ENCODE peak calls at places on chromosome 1, in five cellular contexts. M is tibial nerve, T is esophagus muscularis mucosa, R is ovary, I is transverse colon. K is an unnamed sample.
A peak's percentile ranks its signal among the peaks of the same experiment; 100 is the strongest.

GRCh38 chr1:205565799-205566198 is 61.3 kb downstream of the CDK18 start:
- DNase-seq in R (no peak), M (no peak), T (no peak), I (peak; percentile 21), K (peak; percentile 64)

GRCh38 chr1:204852854-204853253 is 17.8 kb upstream of the NFASC start:
- DNase-seq in T (no peak), M (no peak), R (no peak), I (no peak), K (no peak)

GRCh38 chr1:40627987-40628902 is 37.2 kb downstream of the RIMS3 start:
- DNase-seq in R (no peak), M (no peak), T (no peak), I (no peak), K (no peak)

GRCh38 chr1:59952065-59952464 is 25.5 kb upstream of the CYP2J2 start:
- DNase-seq in M (no peak), R (no peak), I (no peak), T (no peak), K (no peak)

GRCh38 chr1:46806196-46807020 is 7.6 kb downstream of the CYP4B1 start:
- DNase-seq in R (no peak), M (peak; percentile 92), T (peak; percentile 93), I (no peak), K (peak; percentile 28)

GRCh38 chr1:156344409-156344808 is 6.1 kb downstream of the TSACC start:
- DNase-seq in R (no peak), I (no peak), M (no peak), T (no peak), K (no peak)

GRCh38 chr1:19894218-19894617 is 12.0 kb downstream of the OTUD3 start:
- DNase-seq in R (no peak), M (no peak), T (no peak), I (no peak), K (no peak)

GRCh38 chr1:72827285-72827684 is 544.9 kb upstream of the NEGR1 start:
- DNase-seq in I (no peak), M (no peak), R (no peak), T (no peak), K (no peak)

GRCh38 chr1:151010346-151010726 is 2.1 kb downstream of the PRUNE1 start:
- DNase-seq in R (no peak), M (no peak), T (no peak), I (no peak), K (no peak)

GRCh38 chr1:207858806-207859205 is 52.1 kb downstream of the CD34 start:
- DNase-seq in M (no peak), T (no peak), I (no peak), R (no peak), K (no peak)

GRCh38 chr1:29120955-29121485 is 2.7 kb downstream of the TMEM200B start:
- DNase-seq in I (peak; percentile 61), R (peak; percentile 62), M (no peak), T (no peak), K (peak; percentile 43)

GRCh38 chr1:110430366-110430765 is 20.6 kb upstream of the PROK1 start:
- DNase-seq in I (no peak), R (no peak), T (no peak), M (no peak), K (no peak)

GRCh38 chr1:192477630-192478029 is 97.9 kb upstream of the RGS1 start:
- DNase-seq in T (no peak), M (no peak), R (no peak), I (no peak), K (no peak)

GRCh38 chr1:177183801-177184200 is 13.0 kb downstream of the BRINP2 start:
- DNase-seq in I (no peak), T (no peak), R (no peak), M (no peak), K (no peak)

GRCh38 chr1:55213885-55214213 is 1.3 kb downstream of the USP24 start:
- DNase-seq in R (no peak), M (no peak), T (no peak), I (no peak), K (no peak)

GRCh38 chr1:23100074-23100748 is 68.4 kb downstream of the LUZP1 start:
- DNase-seq in I (no peak), T (no peak), R (no peak), M (peak; percentile 70), K (peak; percentile 30)

GRCh38 chr1:3270403-3271245 is 183.8 kb upstream of the ARHGEF16 start:
- DNase-seq in M (no peak), I (no peak), R (no peak), T (no peak), K (no peak)

GRCh38 chr1:95039360-95040031 is 33.3 kb downstream of the ALG14 start:
- DNase-seq in R (no peak), T (no peak), M (no peak), I (no peak), K (no peak)

GRCh38 chr1:220734571-220735326 is 13.4 kb upstream of the MTARC2 start:
- DNase-seq in T (no peak), M (no peak), R (no peak), I (peak; percentile 26), K (no peak)

GRCh38 chr1:222455188-222455879 is 92.6 kb downstream of the HHIPL2 start:
- DNase-seq in T (peak; percentile 95), M (peak; percentile 95), R (peak; percentile 82), I (peak; percentile 83), K (peak; percentile 79)

GRCh38 chr1:107597290-107597689 is 367.7 kb downstream of the VAV3 start:
- DNase-seq in I (no peak), T (no peak), M (no peak), R (no peak), K (no peak)

GRCh38 chr1:112707217-112708001 is 482 bp upstream of the RHOC start:
- DNase-seq in R (peak; percentile 92), T (peak; percentile 97), M (peak; percentile 80), I (peak; percentile 92), K (peak; percentile 89)
- TF ChIP-seq EP300 in R (no peak), T (no peak), M (peak; percentile 27), I (no peak), K (no peak)

GRCh38 chr1:53740621-53741105 is 1.7 kb upstream of the GLIS1 start:
- DNase-seq in T (no peak), M (no peak), I (no peak), R (no peak), K (no peak)

GRCh38 chr1:53736290-53736689 is 2.7 kb downstream of the GLIS1 start:
- DNase-seq in T (no peak), I (no peak), R (no peak), M (no peak), K (no peak)

GRCh38 chr1:53737648-53738204 is 1.2 kb downstream of the GLIS1 start:
- DNase-seq in M (no peak), R (no peak), I (no peak), T (no peak), K (no peak)

GRCh38 chr1:53739109-53739681 is at the start of gene GLIS1:
- DNase-seq in R (peak; percentile 58), T (no peak), M (peak; percentile 38), I (peak; percentile 80), K (peak; percentile 77)

DNA sequence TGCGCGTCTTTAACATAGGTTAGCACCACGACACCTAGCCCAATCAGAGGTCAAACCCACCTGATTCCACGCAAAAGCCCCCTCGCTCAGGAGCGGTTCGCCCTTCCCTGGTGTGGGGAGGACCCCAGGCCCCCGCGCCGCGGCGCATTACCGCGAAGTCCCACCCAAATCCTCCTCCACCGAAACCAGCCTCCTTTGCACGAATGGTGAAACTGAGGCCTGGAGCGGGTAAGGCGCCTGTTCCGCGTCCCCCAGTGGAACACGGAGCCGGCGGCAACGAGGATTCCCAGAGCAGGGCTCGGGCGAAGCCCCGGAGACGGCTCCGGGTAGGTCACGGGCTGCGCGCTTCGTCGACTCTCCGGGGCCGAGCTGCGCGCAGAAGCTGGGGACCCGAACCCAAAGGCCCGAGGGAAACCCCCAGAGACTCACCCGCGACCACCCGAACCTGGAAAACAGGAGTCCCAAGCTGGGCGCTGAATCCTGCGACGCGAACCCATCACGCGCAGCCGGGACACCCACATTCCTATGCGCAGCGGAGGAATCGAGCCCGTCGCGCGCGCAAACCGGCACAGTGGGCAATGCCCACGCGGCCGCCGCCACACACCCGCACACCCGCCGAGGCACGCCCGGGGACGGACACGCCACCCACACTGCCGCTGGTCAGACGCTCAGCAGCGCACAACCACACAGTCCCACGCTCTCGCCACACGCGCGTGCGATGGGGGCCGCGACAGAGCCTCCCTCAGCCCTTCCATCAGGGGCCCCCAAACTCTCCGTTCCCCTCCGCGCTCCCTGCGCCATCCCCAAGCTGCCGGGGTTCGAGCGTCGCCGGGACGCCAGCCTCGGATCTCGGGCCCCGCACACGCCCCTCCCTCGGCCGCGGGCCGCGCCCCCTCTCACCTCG is 507 bp downstream of the GLIS1 start:
- DNase-seq in R (no peak), I (no peak), M (no peak), T (no peak), K (no peak)
- TF ChIP-seq POLR2A in R (no peak), I (no peak), M (no peak), T (no peak), K (no peak)

GRCh38 chr1:201016211-201016651 is 7.3 kb downstream of the KIF21B start:
- DNase-seq in R (peak; percentile 50), I (peak; percentile 61), T (no peak), M (no peak), K (no peak)

GRCh38 chr1:201015551-201016091 is 7.9 kb downstream of the KIF21B start:
- DNase-seq in I (no peak), T (no peak), M (no peak), R (no peak), K (no peak)

GRCh38 chr1:201019321-201019977 is 4.1 kb downstream of the KIF21B start:
- DNase-seq in M (peak; percentile 36), I (peak; percentile 90), R (no peak), T (no peak), K (peak; percentile 75)

GRCh38 chr1:201016943-201017827 is 6.3 kb downstream of the KIF21B start:
- DNase-seq in R (no peak), M (no peak), T (no peak), I (no peak), K (no peak)

DNA sequence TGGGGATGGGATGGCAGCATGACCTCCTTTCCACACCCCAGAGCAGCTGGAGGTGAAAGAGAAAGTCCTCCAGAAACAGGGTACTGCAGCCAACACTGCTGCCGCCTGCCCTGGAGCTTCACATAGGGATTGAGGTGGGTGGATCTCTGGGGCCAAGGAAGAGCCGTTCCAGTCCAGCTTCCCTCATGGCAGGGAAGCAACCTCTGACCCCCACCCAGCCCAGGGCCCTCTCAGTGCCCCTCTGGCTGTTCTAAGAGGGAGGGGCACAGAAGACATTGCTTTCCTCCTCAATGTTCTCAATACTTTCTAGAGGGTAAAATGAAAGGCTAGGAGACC is 5.7 kb downstream of the KIF21B start:
- DNase-seq in M (no peak), R (no peak), T (no peak), I (no peak), K (no peak)
- H3K4me1 ChIP-seq in M (peaks cover 64% of the 10 kb centered on the region), R (peaks cover 7% of the 10 kb centered on the region), T (peaks cover 59% of the 10 kb centered on the region), I (peaks cover 49% of the 10 kb centered on the region), K (peaks cover 14% of the 10 kb centered on the region)

DNA sequence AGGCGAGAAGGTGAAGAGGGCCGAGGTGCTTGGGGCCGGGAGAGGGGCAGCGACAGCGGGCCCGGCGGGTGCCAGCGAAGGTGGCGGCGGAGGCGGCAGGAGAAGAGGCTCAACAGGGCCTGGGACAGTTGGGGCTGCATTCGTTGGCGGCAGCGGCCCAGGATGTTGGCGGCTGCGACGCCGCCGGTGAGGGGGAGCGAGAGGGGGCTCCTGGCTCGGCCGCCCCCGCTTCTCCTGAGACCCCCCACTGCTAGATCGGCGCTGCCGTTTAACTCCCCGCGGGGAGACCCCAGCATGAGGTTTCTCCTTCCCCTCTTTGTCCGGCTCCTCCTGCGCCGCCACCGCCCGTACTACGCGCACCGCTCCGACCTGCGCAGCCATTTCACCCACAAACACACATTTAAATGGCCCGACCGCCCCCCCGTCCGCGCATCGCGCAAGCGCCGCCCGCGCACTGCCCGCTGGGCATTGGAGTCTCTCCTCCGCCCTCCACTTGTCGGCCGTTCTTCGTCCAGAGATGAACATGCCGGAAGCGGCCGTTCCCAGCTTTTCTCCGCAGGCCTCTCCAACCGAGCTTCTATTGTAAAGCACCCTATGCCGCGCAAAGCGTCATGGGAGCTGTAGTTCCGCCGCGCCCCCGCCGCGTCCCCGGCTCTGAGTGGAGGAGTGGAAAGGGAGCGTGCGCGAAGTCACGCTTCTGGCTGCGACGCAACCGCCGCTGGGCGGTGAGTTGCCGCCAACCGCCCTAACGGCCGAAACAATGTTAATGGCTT is at the start of gene RSBN1:
- DNase-seq in T (peak; percentile 99), I (peak; percentile 99), M (peak; percentile 96), R (peak; percentile 97), K (peak; percentile 99)
- TF ChIP-seq EP300 in T (no peak), I (peak; percentile 26), M (peak; percentile 91), R (no peak), K (no peak)

K was measured in stomach.